ENCODE peak calls at places on chromosome 16, in eight cellular contexts. Y, J, S, C, O, H, R and U are unnamed samples.

GRCh38 chr16:3145151-3145550 is 10.3 kb downstream of the ZNF213 start:
- DNase-seq in Y (no peak), J (no peak), S (no peak), C (no peak), O (no peak), H (no peak), R (no peak), U (no peak)

GRCh38 chr16:75532791-75533190 is 3.1 kb downstream of the CHST5 start:
- DNase-seq in Y (no peak), J (no peak), S (no peak), C (no peak), O (no peak), H (no peak), R (no peak), U (no peak)

GRCh38 chr16:88763502-88764053 is 21.4 kb downstream of the PIEZO1 start:
- DNase-seq in Y (no peak), J (no peak), S (no peak), C (no peak), O (no peak), H (no peak), R (no peak), U (peak)

GRCh38 chr16:56066617-56067016 is 124.7 kb upstream of the GNAO1 start:
- DNase-seq in Y (no peak), J (no peak), S (no peak), C (no peak), O (no peak), H (no peak), R (no peak), U (no peak)

GRCh38 chr16:10226672-10227306 is 44.6 kb upstream of the GRIN2A start:
- DNase-seq in Y (no peak), J (no peak), S (no peak), C (no peak), O (no peak), H (no peak), R (no peak), U (no peak)

GRCh38 chr16:88810868-88811599 is 694 bp downstream of the APRT start:
- DNase-seq in Y (peak), J (peak), S (peak), C (peak), O (peak), H (peak), R (peak), U (peak)

GRCh38 chr16:86893513-86893912 is 315.2 kb downstream of the FOXL1 start:
- DNase-seq in Y (no peak), J (no peak), S (no peak), C (no peak), O (no peak), H (no peak), R (no peak), U (no peak)

GRCh38 chr16:66936462-66936861 is 1.1 kb downstream of the CES2 start:
- DNase-seq in Y (no peak), J (no peak), S (no peak), C (no peak), O (no peak), H (no peak), R (no peak), U (no peak)

GRCh38 chr16:72241930-72242329 is 70.0 kb upstream of the PMFBP1 start:
- DNase-seq in Y (peak), J (peak), S (peak), C (no peak), O (peak), H (peak), R (no peak), U (peak)

GRCh38 chr16:53434436-53435065 is at the start of gene RBL2:
- DNase-seq in Y (peak), J (peak), S (peak), C (peak), O (peak), H (peak), R (peak), U (peak)

GRCh38 chr16:12754824-12755543 is 48.7 kb downstream of the CPPED1 start:
- DNase-seq in Y (no peak), J (no peak), S (no peak), C (no peak), O (no peak), H (no peak), R (no peak), U (no peak)

GRCh38 chr16:3051489-3051888 is 5.1 kb downstream of the MMP25 start:
- DNase-seq in Y (no peak), J (no peak), S (no peak), C (no peak), O (no peak), H (no peak), R (no peak), U (no peak)